ENCODE peak calls at places on chromosomes 12 and 14, in nine cellular contexts. B is fibroblast of villous mesenchyme; F is MM.1S; U is fibroblast of mammary gland; Y is NB4; T is neural progenitor cell; W is CD8-positive, alpha-beta T cell; P is lung; J is astrocyte of the cerebellum. C is an unnamed sample.

GRCh38 chr12:58095002-58095401 is 153.6 kb downstream of the ATP23 start:
- DNase-seq in P (no peak), F (no peak), B (no peak), Y (no peak), J (no peak), W (no peak), U (no peak), T (no peak), C (no peak)

GRCh38 chr12:45914090-45914489 is 76.3 kb downstream of the SCAF11 start:
- DNase-seq in U (peak; percentile 86), B (peak; percentile 58), P (no peak), J (peak; percentile 18), Y (peak; percentile 30), F (no peak), T (peak; percentile 14), W (no peak), C (peak; percentile 77)

GRCh38 chr14:94173885-94174621 is at the start of gene PPP4R4:
- DNase-seq in B (peak; percentile 82), J (peak; percentile 47), Y (peak; percentile 91), U (peak; percentile 54), P (peak; percentile 90), F (peak; percentile 79), W (peak; percentile 82), T (peak; percentile 99), C (peak; percentile 69)

GRCh38 chr12:124434364-124434763 is 133.0 kb downstream of the NCOR2 start:
- DNase-seq in P (no peak), W (no peak), U (no peak), Y (no peak), F (no peak), J (no peak), T (peak; percentile 76), B (no peak), C (no peak)

GRCh38 chr12:89225808-89226368 is 126.4 kb downstream of the DUSP6 start:
- DNase-seq in U (peak; percentile 97), P (peak; percentile 77), T (peak; percentile 12), B (peak; percentile 80), W (no peak), F (no peak), J (peak; percentile 35), Y (peak; percentile 56), C (peak; percentile 92)

GRCh38 chr12:113683566-113683965 is 211.9 kb upstream of the LHX5 start:
- DNase-seq in W (no peak), Y (no peak), J (no peak), T (no peak), P (no peak), F (no peak), U (no peak), B (no peak), C (no peak)

GRCh38 chr12:104788848-104789271 is 169.2 kb downstream of the SLC41A2 start:
- DNase-seq in B (no peak), U (no peak), T (peak; percentile 75), P (no peak), J (no peak), Y (peak; percentile 52), F (no peak), W (no peak), C (no peak)

GRCh38 chr12:58757422-58757821 is 162.9 kb downstream of the LRIG3 start:
- DNase-seq in T (no peak), J (peak; percentile 27), W (no peak), Y (no peak), P (no peak), B (peak; percentile 48), U (peak; percentile 96), F (peak; percentile 19), C (peak; percentile 91)

GRCh38 chr14:78875031-78875430 is 704.9 kb downstream of the NRXN3 start:
- DNase-seq in B (no peak), F (no peak), J (no peak), T (no peak), U (no peak), W (no peak), P (no peak), Y (no peak), C (no peak)

GRCh38 chr14:51547260-51547659 is 104.5 kb upstream of the FRMD6 start:
- DNase-seq in T (no peak), Y (no peak), J (peak; percentile 99), B (peak; percentile 99), F (no peak), U (peak; percentile 100), P (no peak), W (no peak), C (peak; percentile 100)

GRCh38 chr14:19801118-19801464 is 2.5 kb upstream of the OR4N2 start:
- DNase-seq in U (no peak), P (no peak), Y (no peak), F (no peak), B (no peak), T (no peak), J (no peak), W (no peak), C (no peak)

GRCh38 chr12:75921687-75922289 is 109.8 kb downstream of the PHLDA1 start:
- DNase-seq in U (no peak), T (no peak), B (peak; percentile 32), Y (no peak), F (no peak), J (no peak), P (no peak), W (no peak), C (peak; percentile 68)

GRCh38 chr14:34301107-34301734 is 160.8 kb downstream of the SPTSSA start:
- DNase-seq in T (peak; percentile 77), F (peak; percentile 15), Y (peak; percentile 53), B (peak; percentile 58), P (no peak), U (peak; percentile 65), W (no peak), J (peak; percentile 39), C (peak; percentile 62)

GRCh38 chr12:104090685-104091084 is 26.4 kb downstream of the HCFC2 start:
- DNase-seq in Y (peak; percentile 9), B (no peak), W (no peak), F (no peak), T (peak; percentile 57), P (no peak), U (no peak), J (no peak), C (no peak)

GRCh38 chr14:30020271-30020670 is 92.6 kb upstream of the PRKD1 start:
- DNase-seq in J (no peak), U (no peak), W (no peak), B (no peak), Y (no peak), T (no peak), F (no peak), P (no peak), C (no peak)

GRCh38 chr14:57262117-57262516 is 6.6 kb downstream of the EXOC5 start:
- DNase-seq in B (no peak), J (no peak), P (no peak), Y (no peak), F (no peak), W (no peak), T (no peak), U (no peak), C (no peak)

GRCh38 chr12:93007539-93007938 is 78.4 kb upstream of the EEA1 start:
- DNase-seq in T (no peak), U (no peak), J (no peak), P (no peak), B (no peak), F (no peak), W (no peak), Y (no peak), C (no peak)

GRCh38 chr12:93008044-93008778 is 79.1 kb upstream of the EEA1 start:
- DNase-seq in T (no peak), W (no peak), J (no peak), P (no peak), B (no peak), U (no peak), F (peak; percentile 36), Y (no peak), C (no peak)

GRCh38 chr12:93009533-93009932 is 80.4 kb upstream of the EEA1 start:
- DNase-seq in P (no peak), U (no peak), Y (no peak), T (no peak), F (no peak), W (no peak), B (no peak), J (no peak), C (no peak)

GRCh38 chr12:93005928-93006654 is 77.0 kb upstream of the EEA1 start:
- DNase-seq in T (peak; percentile 45), J (no peak), Y (no peak), W (no peak), P (no peak), B (no peak), U (no peak), F (no peak), C (no peak)

GRCh38 chr12:93006655-93007208 is 77.6 kb upstream of the EEA1 start:
- DNase-seq in J (no peak), B (no peak), U (no peak), W (no peak), T (no peak), F (no peak), P (no peak), Y (no peak), C (no peak)
- H3K4me3 ChIP-seq in J (no peak overlapping the region), B (no peak overlapping the region), U (no peak overlapping the region), W (no peak overlapping the region), T (no peak overlapping the region), F (no peak overlapping the region), P (no peak overlapping the region), Y (no peak overlapping the region), C (no peak overlapping the region)

DNA sequence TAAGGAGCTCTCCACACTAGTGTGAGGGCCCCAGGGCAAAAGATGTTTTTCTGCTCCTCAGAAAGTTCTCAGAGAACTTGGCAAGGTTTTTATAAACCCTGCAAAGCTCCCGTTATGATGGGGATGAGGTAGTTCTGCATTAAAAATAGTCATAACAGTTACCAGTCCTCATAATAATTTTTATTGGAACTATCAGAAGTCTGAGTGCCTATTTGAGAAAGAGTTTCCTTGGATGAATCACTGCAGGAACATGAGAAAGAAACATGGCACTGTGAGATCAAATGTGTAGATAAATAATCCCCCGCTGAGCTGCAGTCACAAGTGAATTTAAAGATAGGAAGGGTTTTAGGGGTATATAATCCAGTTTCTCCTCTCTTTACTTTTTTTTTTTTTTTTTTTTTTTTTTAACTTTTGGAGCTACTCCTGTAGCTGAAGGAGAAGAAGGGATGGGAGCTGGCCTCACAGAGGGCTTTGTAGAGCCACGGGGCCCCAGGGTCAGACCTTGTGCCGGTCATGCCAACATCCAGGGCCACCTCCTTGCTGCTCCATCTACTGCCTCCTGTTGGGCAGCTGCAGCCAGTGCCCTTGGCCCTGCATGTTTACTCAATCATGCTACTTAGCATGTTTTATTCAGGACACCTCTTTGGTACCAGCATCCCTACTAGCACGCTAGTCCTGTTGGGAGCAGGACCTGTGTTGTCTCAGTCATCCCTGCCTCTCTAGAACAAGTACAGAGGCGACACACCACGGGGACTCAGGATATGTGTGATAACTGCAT is 39.5 kb downstream of the EVL start:
- DNase-seq in B (peak; percentile 80), P (no peak), F (no peak), Y (no peak), T (no peak), J (peak; percentile 13), U (peak; percentile 47), W (no peak), C (peak; percentile 79)
- TF ChIP-seq CTCF in B (no peak), P (no peak), F (no peak), Y (peak; percentile 16), T (peak; percentile 7), J (no peak), U (no peak), W (no peak), C (peak; percentile 31)

GRCh38 chr12:90575995-90576394 is 379.0 kb downstream of the CCER1 start:
- DNase-seq in B (no peak), P (no peak), J (no peak), U (no peak), W (no peak), F (no peak), Y (no peak), T (no peak), C (no peak)
- H3K4me3 ChIP-seq in B (no peak overlapping the region), P (no peak overlapping the region), J (no peak overlapping the region), U (no peak overlapping the region), W (no peak overlapping the region), F (no peak overlapping the region), Y (no peak overlapping the region), T (no peak overlapping the region), C (no peak overlapping the region)

GRCh38 chr12:52952082-52952801 is 3.3 kb downstream of the KRT18 start:
- DNase-seq in J (no peak), B (no peak), W (no peak), Y (no peak), P (peak; percentile 52), T (no peak), F (no peak), U (no peak), C (no peak)
- TF ChIP-seq CTCF in J (no peak), B (peak; percentile 39), W (no peak), Y (no peak), P (no peak), T (no peak), F (no peak), U (no peak), C (peak; percentile 21)